ENCODE peak calls at places on chromosomes 11 and 22, in five cellular contexts. K is fibroblast of pulmonary artery, C is stomach, H is upper lobe of right lung, E is left ventricle myocardium inferior. B is an unnamed sample.
A peak's percentile ranks its signal among the peaks of the same experiment; 100 is the strongest.

GRCh38 chr11:115222218-115222862 is 281.9 kb downstream of the CADM1 start:
- DNase-seq in E (no peak), C (no peak), K (peak; percentile 23), H (no peak), B (peak; percentile 63)

GRCh38 chr11:5102246-5102645 is 32.9 kb downstream of the OR52E1 start:
- DNase-seq in C (no peak), K (no peak), H (no peak), E (no peak), B (no peak)

GRCh38 chr11:72975778-72976520 is 161.7 kb downstream of the ATG16L2 start:
- DNase-seq in K (peak; percentile 91), H (no peak), E (no peak), C (no peak), B (peak; percentile 82)

GRCh38 chr22:29316429-29316828 is 932 bp upstream of the RASL10A start:
- DNase-seq in H (no peak), E (no peak), K (no peak), C (no peak), B (no peak)

GRCh38 chr11:8658210-8658968 is 24.1 kb downstream of the TRIM66 start:
- DNase-seq in H (no peak), C (no peak), E (no peak), K (no peak), B (no peak)

GRCh38 chr11:107018902-107019493 is 722 bp upstream of the GUCY1A2 start:
- DNase-seq in H (peak; percentile 77), E (peak; percentile 50), K (peak; percentile 80), C (peak; percentile 52), B (no peak)

GRCh38 chr11:92735039-92735438 is 234.4 kb upstream of the MTNR1B start:
- DNase-seq in K (no peak), E (no peak), C (no peak), H (no peak), B (no peak)

GRCh38 chr11:2538951-2539735 is 94.3 kb downstream of the KCNQ1 start:
- DNase-seq in H (peak; percentile 63), E (peak; percentile 12), K (no peak), C (no peak), B (no peak)

GRCh38 chr11:132604446-132604845 is 927.9 kb downstream of the OPCML start:
- DNase-seq in H (no peak), E (no peak), C (no peak), K (peak; percentile 35), B (peak; percentile 49)

GRCh38 chr11:67271212-67271547 is 4.9 kb downstream of the GRK2 start:
- DNase-seq in H (no peak), C (no peak), K (no peak), E (no peak), B (no peak)

GRCh38 chr11:67268684-67269268 is 2.5 kb downstream of the GRK2 start:
- DNase-seq in H (peak; percentile 63), K (no peak), C (no peak), E (no peak), B (no peak)

GRCh38 chr11:67268036-67268683 is 1.9 kb downstream of the GRK2 start:
- DNase-seq in K (no peak), C (no peak), H (peak; percentile 67), E (no peak), B (no peak)

GRCh38 chr11:67270256-67271211 is 4.3 kb downstream of the GRK2 start:
- DNase-seq in K (peak; percentile 39), C (no peak), E (no peak), H (peak; percentile 67), B (no peak)

DNA sequence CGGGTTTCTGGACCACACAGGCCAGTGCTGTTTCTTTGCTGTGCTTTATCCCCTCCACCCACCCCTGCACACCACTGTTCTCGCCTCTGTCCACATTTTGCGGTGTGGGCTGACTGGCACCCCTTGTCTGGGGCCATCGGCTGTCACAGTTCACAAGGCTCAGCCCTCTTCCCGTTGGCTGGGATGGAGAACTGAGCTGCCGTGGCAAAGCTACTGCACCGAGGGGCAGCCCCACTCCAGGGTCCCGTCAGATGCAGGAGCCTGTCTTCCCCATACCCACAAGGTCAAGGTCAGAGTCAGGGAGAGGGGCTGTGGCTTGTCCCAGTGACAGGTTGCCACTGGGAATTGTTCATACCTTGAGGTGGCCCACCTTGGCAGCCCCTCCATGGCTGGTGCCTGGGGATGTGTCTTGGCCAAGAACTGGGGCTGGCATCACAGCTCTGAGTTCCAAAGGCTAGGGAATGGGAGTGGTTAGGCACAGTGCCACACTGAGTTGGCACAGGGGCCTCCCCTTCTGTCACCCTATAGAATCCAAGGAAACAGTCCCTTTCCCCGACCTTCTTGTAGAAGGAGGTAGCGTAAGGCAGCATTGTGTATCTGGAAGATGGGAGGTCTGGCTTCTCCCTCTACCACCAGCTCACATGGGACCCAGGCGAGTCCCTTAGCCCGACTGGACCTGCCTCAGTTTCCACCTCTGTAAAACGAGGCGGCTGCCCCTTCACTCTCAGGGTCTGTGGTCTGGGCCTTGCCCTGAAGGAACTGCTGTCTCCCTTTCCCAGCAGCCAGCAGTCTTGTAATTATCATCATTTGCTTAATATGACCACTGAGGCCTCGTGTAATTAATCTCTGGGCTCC is 3.4 kb downstream of the GRK2 start:
- DNase-seq in C (peak; percentile 75), K (no peak), E (no peak), H (peak; percentile 61), B (no peak)
- H3K4me3 ChIP-seq in C (peak overlapping the region; percentile 17), K (peak overlapping the region; percentile 31), E (peak overlapping the region; percentile 98), H (peak overlapping the region; percentile 93), B (peak overlapping the region; percentile 20)

DNA sequence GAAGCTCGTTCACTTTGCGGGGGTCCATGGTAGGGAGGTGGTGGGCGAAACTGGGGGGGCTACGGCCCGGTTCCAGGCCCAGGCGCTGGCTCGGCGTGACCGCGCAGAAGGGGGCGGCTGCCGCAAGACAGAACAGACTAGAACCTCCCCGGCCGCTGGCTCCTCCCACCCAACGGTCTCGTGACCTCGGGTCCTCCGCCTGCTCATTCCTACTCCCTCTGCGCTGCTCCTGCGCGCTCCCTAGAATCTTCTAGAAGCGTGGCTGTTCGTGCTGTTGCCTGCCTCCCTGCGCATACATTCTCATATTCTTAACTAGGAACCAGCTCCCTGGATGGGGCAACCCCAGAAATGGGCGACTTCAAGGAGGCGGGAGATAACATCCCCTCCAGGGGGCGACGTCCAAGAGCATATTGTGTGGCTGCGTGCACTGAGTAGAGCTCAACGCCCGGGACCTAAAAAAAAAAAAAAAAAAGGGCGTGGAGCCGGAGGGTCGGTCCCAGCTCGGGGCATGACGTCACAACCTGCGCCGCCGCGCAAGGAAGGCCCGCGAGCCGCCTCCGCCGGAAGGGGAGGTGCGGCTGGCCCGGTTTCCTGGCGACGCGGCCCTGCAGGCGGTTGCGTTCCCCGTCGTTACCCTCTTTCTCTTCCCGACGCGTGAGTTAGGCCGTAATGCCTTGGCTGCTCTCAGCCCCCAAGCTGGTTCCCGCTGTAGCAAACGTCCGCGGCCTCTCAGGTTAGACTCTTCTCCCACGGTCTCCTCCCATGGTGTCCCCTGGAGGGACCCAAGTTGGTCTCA is at the start of the genes ST13 and XPNPEP3:
- DNase-seq in K (peak; percentile 97), H (peak; percentile 99), C (peak; percentile 97), E (peak; percentile 98), B (peak; percentile 75)
- TF ChIP-seq CTCF in K (no peak), H (peak; percentile 30), C (no peak), E (peak; percentile 31), B (peak; percentile 16)

GRCh38 chr11:82858556-82859091 is 41.6 kb downstream of the PRCP start:
- DNase-seq in E (no peak), C (no peak), H (no peak), K (peak; percentile 71), B (peak; percentile 49)

GRCh38 chr11:82855616-82856015 is 44.6 kb downstream of the PRCP start:
- DNase-seq in H (no peak), K (no peak), C (no peak), E (no peak), B (no peak)

GRCh38 chr11:82859746-82860145 is 40.5 kb downstream of the PRCP start:
- DNase-seq in K (peak; percentile 42), H (no peak), C (no peak), E (no peak), B (no peak)

GRCh38 chr11:82857145-82857544 is 43.1 kb downstream of the PRCP start:
- DNase-seq in H (no peak), K (no peak), C (no peak), E (no peak), B (no peak)

GRCh38 chr11:82858133-82858532 is 42.1 kb downstream of the PRCP start:
- DNase-seq in C (no peak), K (no peak), H (no peak), E (no peak), B (no peak)
- H3K4me3 ChIP-seq in C (no peak overlapping the region), K (no peak overlapping the region), H (no peak overlapping the region), E (no peak overlapping the region), B (no peak overlapping the region)

GRCh38 chr22:17119481-17120202 is 1.5 kb downstream of the TMEM121B start:
- DNase-seq in H (no peak), C (no peak), K (no peak), E (peak; percentile 45), B (no peak)
- TF ChIP-seq CTCF in H (peak; percentile 30), C (no peak), K (no peak), E (peak; percentile 64), B (no peak)

GRCh38 chr11:130388607-130389205 is 39.7 kb downstream of the ADAMTS8 start:
- DNase-seq in E (no peak), C (no peak), K (no peak), H (no peak), B (no peak)
- H3K4me3 ChIP-seq in E (peak overlapping the region; percentile 47), C (no peak overlapping the region), K (no peak overlapping the region), H (no peak overlapping the region), B (no peak overlapping the region)

GRCh38 chr22:34055525-34056200 is 135.4 kb upstream of the LARGE1 start:
- DNase-seq in C (peak; percentile 28), H (no peak), K (no peak), E (no peak), B (no peak)
- TF ChIP-seq CTCF in C (no peak), H (no peak), K (no peak), E (peak; percentile 42), B (no peak)

GRCh38 chr22:36156119-36156514 is 4.4 kb downstream of the APOL3 start:
- DNase-seq in H (no peak), E (no peak), C (no peak), K (no peak), B (no peak)
- H3K4me3 ChIP-seq in H (peak overlapping the region; percentile 59), E (peak overlapping the region; percentile 71), C (peak overlapping the region; percentile 32), K (peak overlapping the region; percentile 36), B (peak overlapping the region; percentile 49)

B was measured in AG04449.